ENCODE peak calls at places on chromosomes 3 and 15, in five cellular contexts. One of them, this sample, is unnamed.

GRCh38 chr3:160200328-160200727 is 24.9 kb upstream of the C3orf80 start:
- DNase-seq in K562: no peak
- DNase-seq in HepG2: no peak
- DNase-seq in A549: no peak
- DNase-seq in H1: no peak
- DNase-seq in this sample: no peak

GRCh38 chr3:74631771-74632170 is 17.3 kb upstream of the CNTN3 start:
- DNase-seq in A549: no peak
- DNase-seq in H1: no peak
- DNase-seq in HepG2: no peak
- DNase-seq in K562: no peak
- DNase-seq in this sample: no peak

GRCh38 chr3:134348524-134348923 is 25.7 kb downstream of the AMOTL2 start:
- DNase-seq in K562: no peak
- DNase-seq in HepG2: no peak
- DNase-seq in H1: no peak
- DNase-seq in A549: no peak
- DNase-seq in this sample: no peak

GRCh38 chr3:151379083-151379734 is 5.3 kb downstream of the P2RY12 start:
- DNase-seq in K562: no peak
- DNase-seq in H1: peak
- DNase-seq in A549: peak
- DNase-seq in HepG2: peak
- DNase-seq in this sample: peak

GRCh38 chr15:87755226-87755625 is 501.3 kb downstream of the NTRK3 start:
- DNase-seq in A549: no peak
- DNase-seq in K562: no peak
- DNase-seq in HepG2: no peak
- DNase-seq in H1: no peak
- DNase-seq in this sample: no peak

GRCh38 chr15:86403221-86403620 is 323.6 kb downstream of the AGBL1 start:
- DNase-seq in K562: no peak
- DNase-seq in H1: no peak
- DNase-seq in HepG2: no peak
- DNase-seq in A549: no peak
- DNase-seq in this sample: no peak

GRCh38 chr3:10790713-10791112 is 25.3 kb upstream of the SLC6A11 start:
- DNase-seq in HepG2: no peak
- DNase-seq in A549: no peak
- DNase-seq in H1: no peak
- DNase-seq in K562: no peak
- DNase-seq in this sample: no peak

GRCh38 chr3:40267940-40268707 is 41.4 kb upstream of the EIF1B start:
- DNase-seq in K562: no peak
- DNase-seq in HepG2: no peak
- DNase-seq in H1: no peak
- DNase-seq in A549: no peak
- DNase-seq in this sample: no peak

GRCh38 chr3:177358968-177359600 is 161.8 kb upstream of the TBL1XR1 start:
- DNase-seq in A549: peak
- DNase-seq in HepG2: no peak
- DNase-seq in K562: peak
- DNase-seq in H1: peak
- DNase-seq in this sample: peak

GRCh38 chr15:47027322-47027946 is 689.9 kb upstream of the SEMA6D start:
- DNase-seq in HepG2: no peak
- DNase-seq in H1: peak
- DNase-seq in A549: no peak
- DNase-seq in K562: no peak
- DNase-seq in this sample: no peak

GRCh38 chr3:108088697-108089096 is 2.1 kb downstream of the CD47 start:
- DNase-seq in HepG2: no peak
- DNase-seq in H1: no peak
- DNase-seq in K562: no peak
- DNase-seq in A549: no peak
- DNase-seq in this sample: peak

GRCh38 chr3:108117245-108117644 is 26.4 kb upstream of the CD47 start:
- DNase-seq in A549: no peak
- DNase-seq in K562: no peak
- DNase-seq in HepG2: no peak
- DNase-seq in H1: no peak
- DNase-seq in this sample: no peak

GRCh38 chr3:15325228-15325627 is 7.2 kb downstream of the SH3BP5 start:
- DNase-seq in A549: no peak
- DNase-seq in H1: no peak
- DNase-seq in K562: no peak
- DNase-seq in HepG2: no peak
- DNase-seq in this sample: peak

GRCh38 chr15:57655809-57656208 is 50.7 kb upstream of the POLR2M start:
- DNase-seq in HepG2: no peak
- DNase-seq in A549: no peak
- DNase-seq in K562: no peak
- DNase-seq in H1: no peak
- DNase-seq in this sample: no peak

GRCh38 chr15:89391685-89392257 is 57.1 kb upstream of the POLG start:
- DNase-seq in HepG2: no peak
- DNase-seq in K562: no peak
- DNase-seq in A549: no peak
- DNase-seq in H1: no peak
- DNase-seq in this sample: no peak

GRCh38 chr15:93107646-93108045 is 18.6 kb upstream of the RGMA start:
- DNase-seq in HepG2: no peak
- DNase-seq in A549: no peak
- DNase-seq in K562: no peak
- DNase-seq in H1: no peak
- DNase-seq in this sample: no peak

GRCh38 chr15:63236272-63236671 is 41.1 kb upstream of the APH1B start:
- DNase-seq in HepG2: no peak
- DNase-seq in H1: no peak
- DNase-seq in K562: no peak
- DNase-seq in A549: peak
- DNase-seq in this sample: peak

GRCh38 chr3:186219211-186219638 is 110.3 kb upstream of the ETV5 start:
- DNase-seq in A549: no peak
- DNase-seq in H1: no peak
- DNase-seq in K562: no peak
- DNase-seq in HepG2: no peak
- DNase-seq in this sample: no peak

GRCh38 chr3:194870394-194871110 is 184.9 kb downstream of the FAM43A start:
- DNase-seq in A549: peak
- DNase-seq in HepG2: no peak
- DNase-seq in K562: no peak
- DNase-seq in H1: no peak
- DNase-seq in this sample: no peak

GRCh38 chr3:147191795-147192385 is 214.5 kb downstream of the ZIC4 start:
- DNase-seq in A549: peak
- DNase-seq in H1: peak
- DNase-seq in HepG2: peak
- DNase-seq in K562: peak
- DNase-seq in this sample: peak

GRCh38 chr15:50181983-50182232 is at the start of gene SLC27A2:
- DNase-seq in H1: no peak
- DNase-seq in A549: peak
- DNase-seq in K562: peak
- DNase-seq in HepG2: no peak
- DNase-seq in this sample: no peak

GRCh38 chr15:71638876-71639275 is 171.5 kb upstream of the NR2E3 start:
- DNase-seq in HepG2: no peak
- DNase-seq in H1: no peak
- DNase-seq in K562: peak
- DNase-seq in A549: no peak
- DNase-seq in this sample: no peak

GRCh38 chr3:120419797-120420196 is 31.0 kb downstream of the FSTL1 start:
- DNase-seq in K562: no peak
- DNase-seq in A549: no peak
- DNase-seq in H1: no peak
- DNase-seq in HepG2: no peak
- DNase-seq in this sample: no peak
- TF ChIP-seq JUN in K562: no peak
- TF ChIP-seq JUN in A549: no peak
- TF ChIP-seq JUN in H1: no peak
- TF ChIP-seq JUN in HepG2: no peak
- TF ChIP-seq JUN in this sample: no peak

GRCh38 chr15:73078291-73078690 is 26.0 kb downstream of the NEO1 start:
- DNase-seq in HepG2: no peak
- DNase-seq in H1: no peak
- DNase-seq in A549: no peak
- DNase-seq in K562: no peak
- DNase-seq in this sample: no peak
- H3K4me2 ChIP-seq in HepG2: peak
- H3K4me2 ChIP-seq in H1: no peak
- H3K4me2 ChIP-seq in A549: peak
- H3K4me2 ChIP-seq in K562: no peak
- H3K4me2 ChIP-seq in this sample: no peak

GRCh38 chr3:149967067-149967685 is 3.5 kb downstream of the PFN2 start:
- DNase-seq in HepG2: peak
- DNase-seq in K562: peak
- DNase-seq in A549: peak
- DNase-seq in H1: no peak
- DNase-seq in this sample: peak

GRCh38 chr3:149963485-149963884 is 7.2 kb downstream of the PFN2 start:
- DNase-seq in K562: no peak
- DNase-seq in HepG2: no peak
- DNase-seq in A549: no peak
- DNase-seq in H1: no peak
- DNase-seq in this sample: no peak

GRCh38 chr3:149968216-149968615 is 2.5 kb downstream of the PFN2 start:
- DNase-seq in A549: peak
- DNase-seq in K562: no peak
- DNase-seq in H1: no peak
- DNase-seq in HepG2: no peak
- DNase-seq in this sample: no peak

GRCh38 chr3:149964296-149964695 is 6.4 kb downstream of the PFN2 start:
- DNase-seq in HepG2: no peak
- DNase-seq in H1: no peak
- DNase-seq in K562: no peak
- DNase-seq in A549: no peak
- DNase-seq in this sample: no peak

DNA sequence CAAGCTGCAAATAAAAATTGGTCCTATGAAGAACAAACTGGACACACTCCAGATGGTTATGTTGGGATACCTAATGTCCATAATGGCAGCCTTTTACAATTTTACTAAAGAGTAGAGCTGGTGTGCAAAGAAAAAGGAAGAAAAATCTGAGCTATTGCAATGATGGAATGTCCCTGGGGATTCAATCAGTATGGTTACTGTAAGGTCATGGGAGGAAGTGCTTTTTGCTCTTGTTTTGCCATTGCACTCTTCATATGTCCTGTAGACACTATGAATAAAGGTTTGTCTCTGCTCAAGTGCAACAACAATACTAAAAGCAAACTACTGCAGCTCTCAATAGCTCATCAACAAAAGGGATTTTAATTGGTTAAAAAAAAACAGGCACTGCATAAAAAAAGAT is 5.4 kb downstream of the PFN2 start:
- DNase-seq in H1: no peak
- DNase-seq in K562: no peak
- DNase-seq in A549: no peak
- DNase-seq in HepG2: no peak
- DNase-seq in this sample: no peak
- TF ChIP-seq JUN in H1: no peak
- TF ChIP-seq JUN in K562: no peak
- TF ChIP-seq JUN in A549: no peak
- TF ChIP-seq JUN in HepG2: no peak
- TF ChIP-seq JUN in this sample: no peak

DNA sequence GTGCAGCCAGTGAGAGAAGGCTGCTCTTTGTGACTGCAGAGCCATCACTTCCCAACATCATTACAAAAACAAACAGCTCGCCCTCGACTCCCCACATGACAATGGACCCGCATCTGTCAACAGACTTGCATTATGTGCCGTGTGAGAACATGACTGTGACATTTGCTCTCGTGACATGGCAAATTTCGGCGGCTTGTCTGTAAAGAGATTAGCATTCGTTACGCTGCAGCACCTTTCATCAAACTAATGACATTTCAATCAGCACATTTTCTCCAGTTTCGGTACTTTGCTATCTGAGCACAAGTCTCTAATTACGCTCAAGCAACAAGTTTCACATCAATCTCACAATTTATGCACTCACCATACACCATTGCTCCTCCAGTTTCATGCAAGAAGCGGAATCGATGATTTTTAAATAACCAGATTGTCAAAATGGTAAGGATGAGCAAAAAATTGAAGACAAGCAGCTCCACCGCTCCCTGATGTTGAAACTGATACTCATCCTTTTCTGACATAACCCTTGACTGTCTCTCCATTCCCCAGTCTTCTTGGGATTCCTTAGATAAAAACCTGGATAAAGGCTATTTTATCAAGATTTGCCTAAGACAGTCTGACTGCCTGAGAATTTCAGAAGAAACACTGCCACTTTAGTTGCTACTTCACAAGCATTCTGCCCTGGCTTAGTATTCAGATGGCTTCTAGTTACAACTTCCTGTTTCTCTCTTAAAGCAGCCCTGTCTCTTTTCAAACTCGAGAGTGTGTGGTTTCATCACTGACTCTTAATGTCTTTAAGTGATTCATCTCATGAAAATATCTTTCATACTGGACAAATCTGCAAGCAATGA is at the start of gene SLC9A9:
- DNase-seq in K562: no peak
- DNase-seq in HepG2: no peak
- DNase-seq in H1: no peak
- DNase-seq in A549: no peak
- DNase-seq in this sample: peak
- H3K4me2 ChIP-seq in K562: peak
- H3K4me2 ChIP-seq in HepG2: no peak
- H3K4me2 ChIP-seq in H1: peak
- H3K4me2 ChIP-seq in A549: peak
- H3K4me2 ChIP-seq in this sample: peak

DNA sequence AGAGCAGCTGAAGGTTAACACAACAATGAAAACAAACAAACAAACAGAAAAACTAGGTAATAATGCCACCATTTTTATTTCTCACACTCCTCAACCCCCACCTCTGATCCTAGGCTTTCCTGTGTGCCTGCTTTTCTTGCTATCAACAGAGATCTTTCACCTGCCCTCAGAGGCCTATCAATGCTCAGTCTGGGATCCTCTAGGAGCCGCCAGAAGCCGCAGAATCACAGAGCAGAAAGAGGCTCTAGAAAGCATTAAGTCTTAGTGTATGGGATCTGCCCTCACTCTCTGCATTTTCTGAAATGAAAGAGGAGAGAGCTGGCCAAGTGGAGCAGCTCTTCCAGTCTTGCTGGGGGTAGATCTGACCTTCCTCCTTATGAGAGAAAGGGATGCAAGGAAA is 306.8 kb downstream of the TUSC7 start:
- DNase-seq in A549: no peak
- DNase-seq in H1: no peak
- DNase-seq in HepG2: no peak
- DNase-seq in K562: no peak
- DNase-seq in this sample: no peak
- TF ChIP-seq JUN in A549: no peak
- TF ChIP-seq JUN in H1: no peak
- TF ChIP-seq JUN in HepG2: no peak
- TF ChIP-seq JUN in K562: no peak
- TF ChIP-seq JUN in this sample: no peak